ENCODE peak calls at places on chromosomes 4 and X, in five cellular contexts. E is activated CD4-positive, alpha-beta T cell treated with anti-CD3 and anti-CD28 coated beads, Interleukin-2, amount 50 U/mL, for 24 hours; O is GM23338; V is WERI-Rb-1; J is LoVo. K is an unnamed sample.

GRCh38 chrX:119406739-119407138 is 7.6 kb downstream of the SLC25A43 start:
- DNase-seq in E (no peak), O (no peak), V (no peak), J (no peak), K (no peak)

GRCh38 chrX:131831185-131831520 is 191.9 kb upstream of the STK26 start:
- DNase-seq in E (no peak), O (no peak), V (no peak), J (no peak), K (no peak)

GRCh38 chr4:109506890-109507289 is 53.2 kb upstream of the MCUB start:
- DNase-seq in E (no peak), O (no peak), V (no peak), J (no peak), K (no peak)

GRCh38 chrX:97021680-97022079 is 138.0 kb downstream of the RPA4 start:
- DNase-seq in E (no peak), O (no peak), V (no peak), J (no peak), K (no peak)

GRCh38 chr4:138953962-138954371 is 61.6 kb upstream of the NOCT start:
- DNase-seq in E (no peak), O (no peak), V (no peak), J (no peak), K (no peak)

GRCh38 chrX:128891554-128891953 is 631.7 kb downstream of the SMARCA1 start:
- DNase-seq in E (no peak), O (no peak), V (no peak), J (no peak), K (no peak)

GRCh38 chrX:69045616-69046345 is 119.5 kb downstream of the PJA1 start:
- DNase-seq in E (no peak), O (no peak), V (peak; percentile 14), J (no peak), K (no peak)

GRCh38 chr4:6732441-6733357 is 16.7 kb downstream of the BLOC1S4 start:
- DNase-seq in E (no peak), O (no peak), V (no peak), J (peak; percentile 79), K (peak; percentile 77)

GRCh38 chr4:183394166-183394951 is 50.1 kb upstream of the CDKN2AIP start:
- DNase-seq in E (no peak), O (no peak), V (no peak), J (no peak), K (no peak)

GRCh38 chrX:11137543-11138139 is 26.5 kb downstream of the HCCS start:
- DNase-seq in E (no peak), O (peak; percentile 25), V (no peak), J (peak; percentile 22), K (peak; percentile 1)

GRCh38 chrX:129139837-129140679 is 383.2 kb downstream of the SMARCA1 start:
- DNase-seq in E (no peak), O (no peak), V (no peak), J (no peak), K (peak; percentile 91)

GRCh38 chr4:153486281-153487151 is 20.4 kb downstream of the TMEM131L start:
- DNase-seq in E (no peak), O (peak; percentile 58), V (no peak), J (peak; percentile 34), K (peak; percentile 72)

GRCh38 chr4:184689681-184690080 is 40.1 kb downstream of the PRIMPOL start:
- DNase-seq in E (no peak), O (no peak), V (no peak), J (no peak), K (no peak)

GRCh38 chr4:73606465-73606974 is 13.7 kb downstream of the RASSF6 start:
- DNase-seq in E (no peak), O (no peak), V (no peak), J (peak; percentile 57), K (no peak)

GRCh38 chr4:151371045-151371605 is 37.9 kb upstream of the FHIP1A start:
- DNase-seq in E (no peak), O (no peak), V (no peak), J (no peak), K (no peak)

GRCh38 chr4:38949416-38950051 is 81.9 kb downstream of the FAM114A1 start:
- DNase-seq in E (no peak), O (no peak), V (no peak), J (no peak), K (no peak)

GRCh38 chrX:89034679-89035078 is 287.7 kb downstream of the CPXCR1 start:
- DNase-seq in E (no peak), O (no peak), V (no peak), J (no peak), K (no peak)

GRCh38 chrX:21398424-21398823 is 24.2 kb downstream of the CNKSR2 start:
- DNase-seq in E (no peak), O (no peak), V (no peak), J (no peak), K (no peak)

GRCh38 chr4:52659722-52660261 is 691 bp upstream of the USP46 start:
- DNase-seq in E (no peak), O (peak; percentile 60), V (no peak), J (peak; percentile 8), K (peak; percentile 15)

GRCh38 chrX:18875256-18875878 is 108.5 kb downstream of the PHKA2 start:
- DNase-seq in E (no peak), O (no peak), V (peak; percentile 84), J (peak; percentile 2), K (no peak)

GRCh38 chrX:133985164-133986007 is at the start of gene GPC3:
- DNase-seq in E (no peak), O (peak; percentile 77), V (no peak), J (peak; percentile 7), K (peak; percentile 73)

GRCh38 chr4:48483006-48483776 is at the start of gene SLC10A4:
- DNase-seq in E (no peak), O (peak; percentile 70), V (no peak), J (no peak), K (no peak)

GRCh38 chrX:19846995-19847790 is 40.2 kb downstream of the SH3KBP1 start:
- DNase-seq in E (no peak), O (peak; percentile 30), V (no peak), J (no peak), K (no peak)

GRCh38 chr4:1756079-1756478 is 34.8 kb downstream of the TACC3 start:
- DNase-seq in E (no peak), O (no peak), V (no peak), J (no peak), K (no peak)

GRCh38 chr4:57020467-57021101 is 41.9 kb downstream of the POLR2B start:
- DNase-seq in E (no peak), O (no peak), V (no peak), J (no peak), K (no peak)

GRCh38 chr4:146699910-146700309 is 61.2 kb downstream of the POU4F2 start:
- DNase-seq in E (no peak), O (no peak), V (no peak), J (no peak), K (no peak)

GRCh38 chr4:73139245-73139644 is 69.7 kb upstream of the COX18 start:
- DNase-seq in E (no peak), O (no peak), V (no peak), J (no peak), K (no peak)

GRCh38 chrX:44872319-44872816 is 620 bp upstream of the KDM6A start:
- DNase-seq in E (no peak), O (peak; percentile 41), V (peak; percentile 50), J (no peak), K (no peak)

K was measured in HepG2.